ENCODE peak calls at places on chromosomes 2 and 18, in eight cellular contexts. M is activated T-helper 1 cell treated with anti-CD3 and anti-CD28 coated beads, Interleukin-2, amount 50 U/mL, for 16 hours; C is germinal center; P is effector memory CD8-positive, alpha-beta T cell; B is activated effector memory CD4-positive, alpha-beta T cell treated with Interleukin-2 at 50 U/mL for 16 hours; L is T-cell; E is Daoy; S is HTR-8/SVneo. W is an unnamed sample.

GRCh38 chr18:57438669-57439616 is 3.8 kb downstream of the ONECUT2 start:
- DNase-seq in M (no peak), C (no peak), P (no peak), B (no peak), L (no peak), E (no peak), S (no peak), W (peak; percentile 75)

GRCh38 chr2:1784986-1785617 is 40.8 kb upstream of the PXDN start:
- DNase-seq in M (no peak), C (no peak), P (no peak), B (no peak), L (no peak), E (no peak), S (no peak), W (no peak)

GRCh38 chr18:14940738-14941137 is 192.8 kb downstream of the ANKRD30B start:
- DNase-seq in M (no peak), C (no peak), P (no peak), B (no peak), L (no peak), E (no peak), S (no peak), W (no peak)

GRCh38 chr18:24322594-24323136 is 75.0 kb downstream of the OSBPL1A start:
- DNase-seq in M (no peak), C (no peak), P (no peak), B (no peak), L (no peak), E (no peak), S (no peak), W (no peak)

GRCh38 chr18:79698668-79699335 is 19.2 kb downstream of the CTDP1 start:
- DNase-seq in M (no peak), C (no peak), P (no peak), B (no peak), L (no peak), E (no peak), S (no peak), W (no peak)

GRCh38 chr2:211157211-211157610 is 600.8 kb downstream of the CPS1 start:
- DNase-seq in M (no peak), C (no peak), P (no peak), B (no peak), L (no peak), E (no peak), S (no peak), W (no peak)

GRCh38 chr2:661215-661635 is 16.0 kb downstream of the TMEM18 start:
- DNase-seq in M (no peak), C (no peak), P (no peak), B (no peak), L (no peak), E (no peak), S (no peak), W (no peak)

GRCh38 chr2:63866009-63866709 is 24.5 kb downstream of the UGP2 start:
- DNase-seq in M (no peak), C (no peak), P (no peak), B (no peak), L (no peak), E (no peak), S (no peak), W (no peak)

GRCh38 chr18:8151176-8151575 is 458.1 kb upstream of the RAB12 start:
- DNase-seq in M (no peak), C (no peak), P (no peak), B (no peak), L (no peak), E (no peak), S (no peak), W (no peak)

GRCh38 chr2:37779611-37780010 is 108.2 kb upstream of the CDC42EP3 start:
- DNase-seq in M (no peak), C (no peak), P (no peak), B (no peak), L (no peak), E (no peak), S (no peak), W (no peak)

GRCh38 chr2:29417630-29418029 is 302.4 kb downstream of the CLIP4 start:
- DNase-seq in M (no peak), C (no peak), P (no peak), B (no peak), L (no peak), E (no peak), S (no peak), W (no peak)

GRCh38 chr2:159925975-159926374 is 128.0 kb upstream of the CD302 start:
- DNase-seq in M (no peak), C (no peak), P (no peak), B (no peak), L (no peak), E (no peak), S (no peak), W (no peak)

GRCh38 chr2:15510131-15510530 is 51.0 kb downstream of the NBAS start:
- DNase-seq in M (no peak), C (no peak), P (no peak), B (no peak), L (no peak), E (no peak), S (no peak), W (peak; percentile 90)

GRCh38 chr2:10906926-10907479 is 4.7 kb upstream of the KCNF1 start:
- DNase-seq in M (no peak), C (no peak), P (no peak), B (no peak), L (no peak), E (no peak), S (no peak), W (no peak)

GRCh38 chr2:240287496-240288086 is 147.1 kb upstream of the OTOS start:
- DNase-seq in M (no peak), C (no peak), P (no peak), B (no peak), L (no peak), E (no peak), S (no peak), W (no peak)

GRCh38 chr2:100321181-100321880 is 970 bp downstream of the LONRF2 start:
- DNase-seq in M (no peak), C (peak; percentile 46), P (no peak), B (no peak), L (no peak), E (peak; percentile 62), S (peak; percentile 38), W (peak; percentile 41)

GRCh38 chr2:164551519-164551918 is 69.8 kb downstream of the GRB14 start:
- DNase-seq in M (no peak), C (no peak), P (no peak), B (no peak), L (no peak), E (no peak), S (no peak), W (no peak)

GRCh38 chr18:33560686-33561370 is 17.2 kb upstream of the ASXL3 start:
- DNase-seq in M (no peak), C (no peak), P (no peak), B (no peak), L (no peak), E (no peak), S (no peak), W (peak; percentile 25)

GRCh38 chr2:45974056-45974455 is 322.6 kb downstream of the PRKCE start:
- DNase-seq in M (no peak), C (no peak), P (no peak), B (no peak), L (no peak), E (no peak), S (no peak), W (no peak)

GRCh38 chr2:240701736-240702639 is 10.3 kb downstream of the AQP12A start:
- DNase-seq in M (no peak), C (no peak), P (no peak), B (no peak), L (no peak), E (no peak), S (no peak), W (no peak)